ENCODE peak calls at places on chromosomes 6 and 20, in five cellular contexts. N is ovary, L is left lung, R is endothelial cell of umbilical vein, Z is spleen. Y is an unnamed sample.
A peak's percentile ranks its signal among the peaks of the same experiment; 100 is the strongest.

GRCh38 chr6:95230071-95230740 is 347.1 kb upstream of the MANEA start:
- DNase-seq in L (no peak), N (no peak), Z (no peak), R (no peak), Y (no peak)

GRCh38 chr6:447381-448165 is 56.0 kb downstream of the IRF4 start:
- DNase-seq in Z (peak; percentile 61), R (no peak), L (no peak), N (no peak), Y (no peak)

GRCh38 chr6:166601956-166602355 is 15.5 kb upstream of the RAMACL start:
- DNase-seq in L (no peak), R (no peak), N (peak; percentile 4), Z (no peak), Y (no peak)

GRCh38 chr20:32052792-32053362 is 835 bp downstream of the HCK start:
- DNase-seq in N (no peak), L (peak; percentile 87), Z (peak; percentile 96), R (no peak), Y (no peak)

GRCh38 chr20:32285621-32286334 is 8.3 kb downstream of the KIF3B start:
- DNase-seq in R (no peak), N (no peak), L (no peak), Z (no peak), Y (peak; percentile 7)

GRCh38 chr6:109124219-109124618 is 28.9 kb downstream of the CEP57L1 start:
- DNase-seq in N (no peak), R (no peak), Z (no peak), L (no peak), Y (no peak)

GRCh38 chr6:3325210-3325609 is 66.5 kb downstream of the PSMG4 start:
- DNase-seq in L (no peak), Z (no peak), R (peak; percentile 74), N (no peak), Y (no peak)

GRCh38 chr6:134247271-134247833 is 70.6 kb downstream of the SGK1 start:
- DNase-seq in N (no peak), L (no peak), R (no peak), Z (peak; percentile 76), Y (no peak)

GRCh38 chr6:169997930-169998218 is 246.5 kb downstream of the ERMARD start:
- DNase-seq in N (no peak), L (no peak), Z (peak; percentile 69), R (no peak), Y (no peak)

GRCh38 chr6:130565696-130566095 is 199.9 kb downstream of the TMEM200A start:
- DNase-seq in Z (no peak), R (no peak), N (no peak), L (no peak), Y (no peak)

GRCh38 chr6:144286503-144287393 is 1.6 kb downstream of the UTRN start:
- DNase-seq in R (peak; percentile 94), L (peak; percentile 79), Z (peak; percentile 84), N (peak; percentile 61), Y (peak; percentile 88)

GRCh38 chr6:1679691-1680068 is 70.0 kb downstream of the FOXC1 start:
- DNase-seq in R (peak; percentile 52), N (no peak), L (no peak), Z (no peak), Y (no peak)

DNA sequence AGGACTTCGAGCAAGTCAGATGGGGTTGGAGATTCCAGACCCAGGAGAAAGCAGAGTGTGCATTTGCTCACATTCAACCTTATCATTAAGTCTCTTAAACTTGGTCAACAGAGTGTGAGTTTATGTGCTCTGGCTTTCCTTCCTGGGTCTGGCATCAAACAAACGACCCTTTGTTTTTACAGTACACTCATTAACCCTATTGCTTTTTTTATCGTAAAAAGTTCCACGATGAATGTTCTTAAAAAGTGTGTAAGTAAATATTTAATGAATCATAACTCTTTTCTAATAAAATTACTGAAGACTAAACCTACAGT is 2.5 kb downstream of the FYN start:
- DNase-seq in Z (no peak), L (no peak), R (peak; percentile 45), N (no peak), Y (no peak)
- H3K27ac ChIP-seq in Z (peak overlapping the region; percentile 86), L (no peak overlapping the region), R (no peak overlapping the region), N (no peak overlapping the region), Y (peak overlapping the region; percentile 36)

GRCh38 chr20:3250091-3250504 is 11.1 kb upstream of the SLC4A11 start:
- DNase-seq in N (peak; percentile 21), L (no peak), R (peak; percentile 22), Z (peak; percentile 51), Y (no peak)
- TF ChIP-seq CTCF in N (no peak), L (no peak), R (peak; percentile 29), Z (no peak), Y (no peak)

GRCh38 chr20:48620112-48620485 is 207.7 kb downstream of the PREX1 start:
- DNase-seq in R (no peak), N (no peak), L (no peak), Z (no peak), Y (no peak)

GRCh38 chr20:48619126-48620101 is 208.4 kb downstream of the PREX1 start:
- DNase-seq in L (no peak), Z (peak; percentile 72), N (no peak), R (no peak), Y (no peak)

GRCh38 chr20:48621256-48622078 is 206.3 kb downstream of the PREX1 start:
- DNase-seq in L (no peak), N (no peak), R (no peak), Z (peak; percentile 74), Y (no peak)

GRCh38 chr20:48622421-48622820 is 205.4 kb downstream of the PREX1 start:
- DNase-seq in Z (peak; percentile 58), R (no peak), L (no peak), N (peak; percentile 41), Y (no peak)

DNA sequence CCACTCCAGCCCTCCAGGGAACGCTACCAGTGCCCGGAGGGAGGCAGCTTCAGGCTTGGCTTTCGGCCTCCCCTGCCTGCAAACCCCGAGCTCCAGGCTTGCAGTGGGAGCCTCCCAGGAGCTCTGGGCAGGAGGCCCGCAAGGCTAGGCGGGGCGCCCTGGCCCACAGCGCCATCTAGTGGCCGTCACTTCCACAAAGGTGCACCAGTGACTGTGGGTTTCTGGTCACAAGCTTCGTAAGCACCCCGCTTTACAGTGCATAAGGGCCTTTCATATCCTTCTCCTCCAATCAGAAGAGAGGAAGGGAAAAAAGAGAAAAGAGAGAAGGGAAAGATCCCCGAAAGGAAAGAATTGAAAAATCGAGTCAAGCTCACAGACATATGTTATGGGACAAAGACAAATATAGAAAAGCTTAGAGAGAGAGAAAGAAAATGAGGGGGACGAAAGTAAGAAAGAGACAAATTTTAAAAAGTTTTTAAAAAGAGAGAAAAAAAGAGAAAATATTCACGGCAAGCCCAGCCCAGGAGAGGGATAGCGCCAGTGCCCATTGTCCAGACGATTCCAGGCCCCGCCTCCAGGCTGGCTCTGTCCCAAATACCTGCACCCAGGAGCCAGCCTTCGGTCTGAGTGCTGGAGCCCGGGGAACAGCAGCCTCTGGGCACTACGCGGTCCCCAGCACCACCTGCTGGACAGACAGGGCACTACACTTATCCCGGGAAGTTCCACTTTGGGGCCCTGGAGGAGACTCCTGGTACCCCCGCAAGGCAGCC is 207.1 kb downstream of the PREX1 start:
- DNase-seq in N (peak; percentile 90), Z (peak; percentile 91), R (peak; percentile 85), L (peak; percentile 82), Y (peak; percentile 93)
- H3K27ac ChIP-seq in N (peak overlapping the region; percentile 1), Z (no peak overlapping the region), R (peak overlapping the region; percentile 42), L (no peak overlapping the region), Y (no peak overlapping the region)

GRCh38 chr6:120405947-120406346 is 928.3 kb downstream of the TBC1D32 start:
- DNase-seq in R (no peak), Z (no peak), L (no peak), N (no peak), Y (no peak)
- TF ChIP-seq CTCF in R (no peak), Z (no peak), L (no peak), N (no peak), Y (no peak)

GRCh38 chr6:36603222-36604089 is 9.3 kb downstream of the SRSF3 start:
- DNase-seq in N (no peak), Z (no peak), L (no peak), R (no peak), Y (no peak)

GRCh38 chr6:36598739-36599318 is 4.7 kb downstream of the SRSF3 start:
- DNase-seq in N (no peak), Z (no peak), R (no peak), L (no peak), Y (no peak)

GRCh38 chr6:36598326-36598725 is 4.2 kb downstream of the SRSF3 start:
- DNase-seq in L (no peak), Z (no peak), R (no peak), N (no peak), Y (no peak)

GRCh38 chr6:36599791-36600209 is 5.6 kb downstream of the SRSF3 start:
- DNase-seq in L (no peak), N (peak; percentile 33), Z (peak; percentile 78), R (no peak), Y (no peak)

DNA sequence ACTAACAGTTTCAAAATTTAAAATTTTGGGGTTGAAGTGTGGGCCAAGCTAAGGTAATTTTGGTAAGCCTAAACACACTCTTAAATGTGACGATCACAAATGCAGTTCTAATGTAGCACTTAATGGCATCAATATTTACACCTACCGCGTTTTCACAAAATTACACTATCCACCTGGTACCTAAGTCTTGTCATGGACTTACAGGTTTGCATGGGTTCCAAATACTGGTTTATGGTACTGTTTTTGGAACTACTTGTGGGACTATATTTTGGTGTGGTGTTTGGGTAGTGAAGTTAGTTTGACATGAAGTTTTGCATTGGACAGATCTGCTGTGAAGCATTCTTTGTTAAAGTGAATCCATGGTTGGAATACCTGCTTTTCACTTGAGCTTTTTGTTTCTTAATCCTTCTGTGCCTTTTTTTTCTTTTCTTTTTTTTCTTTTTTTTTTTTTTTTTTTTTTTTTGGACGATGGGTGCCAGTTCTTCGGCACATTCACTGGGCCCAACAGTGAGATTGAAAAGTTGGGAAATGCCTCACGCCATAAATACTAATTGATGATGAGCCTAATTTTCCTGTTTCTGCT is 6.5 kb downstream of the SRSF3 start:
- DNase-seq in R (no peak), N (no peak), Z (no peak), L (no peak), Y (no peak)
- H3K27ac ChIP-seq in R (no peak overlapping the region), N (no peak overlapping the region), Z (no peak overlapping the region), L (no peak overlapping the region), Y (no peak overlapping the region)

GRCh38 chr20:57843941-57844625 is 134.3 kb upstream of the PMEPA1 start:
- DNase-seq in L (no peak), Z (no peak), N (no peak), R (no peak), Y (no peak)
- TF ChIP-seq CTCF in L (no peak), Z (no peak), N (no peak), R (no peak), Y (no peak)

GRCh38 chr20:540391-541201 is 3.0 kb downstream of the CSNK2A1 start:
- DNase-seq in Z (no peak), R (no peak), L (no peak), N (no peak), Y (no peak)
- H3K27ac ChIP-seq in Z (no peak overlapping the region), R (no peak overlapping the region), L (no peak overlapping the region), N (no peak overlapping the region), Y (no peak overlapping the region)

GRCh38 chr6:42175860-42176259 is 2.7 kb downstream of the GUCA1A start:
- DNase-seq in Z (no peak), N (no peak), R (no peak), L (no peak), Y (no peak)
- TF ChIP-seq CTCF in Z (no peak), N (no peak), R (peak; percentile 21), L (no peak), Y (no peak)